ENCODE peak calls at places on chromosomes 6 and 20, in nine cellular contexts. I is GM23248, V is NCI-H1092 treated with DMSO at 0.1 percent for 48 hours, K is breast epithelium, X is endothelial cell, R is pons, N is AG08395, L is progenitor cell of endocrine pancreas, T is HT1080. F is an unnamed sample.
A peak's percentile ranks its signal among the peaks of the same experiment; 100 is the strongest.

GRCh38 chr6:1596088-1596852 is 13.4 kb upstream of the FOXC1 start:
- DNase-seq in R (peak; percentile 42), K (peak; percentile 82), T (peak; percentile 41), V (peak; percentile 20), N (peak; percentile 75), I (peak; percentile 62), L (peak; percentile 65), X (peak; percentile 76), F (peak; percentile 86)

GRCh38 chr6:128899651-128900050 is 16.7 kb downstream of the LAMA2 start:
- DNase-seq in N (peak; percentile 47), X (no peak), R (no peak), V (no peak), I (peak; percentile 58), L (no peak), T (no peak), K (no peak), F (no peak)

GRCh38 chr6:4637691-4638433 is 138.3 kb upstream of the CDYL start:
- DNase-seq in I (peak; percentile 86), L (no peak), T (peak; percentile 84), R (no peak), X (no peak), V (no peak), K (no peak), N (peak; percentile 67), F (no peak)

GRCh38 chr6:142763205-142763604 is 181.8 kb downstream of the HIVEP2 start:
- DNase-seq in N (peak; percentile 67), K (no peak), V (no peak), X (no peak), T (peak; percentile 81), I (peak; percentile 89), L (no peak), R (no peak), F (no peak)

GRCh38 chr6:169162968-169163903 is 90.4 kb downstream of the THBS2 start:
- DNase-seq in N (peak; percentile 97), L (no peak), R (no peak), T (peak; percentile 97), X (no peak), V (no peak), K (no peak), I (peak; percentile 99), F (peak; percentile 30)

GRCh38 chr20:53527196-53527595 is 66.4 kb downstream of the ZNF217 start:
- DNase-seq in T (no peak), L (no peak), I (no peak), R (no peak), N (peak; percentile 31), X (no peak), V (no peak), K (no peak), F (no peak)

GRCh38 chr20:15220009-15220656 is 882.7 kb upstream of the FLRT3 start:
- DNase-seq in I (peak; percentile 54), N (peak; percentile 27), K (no peak), L (no peak), V (no peak), T (peak; percentile 45), X (no peak), R (no peak), F (no peak)

GRCh38 chr6:137033828-137034227 is 10.9 kb downstream of the IL20RA start:
- DNase-seq in V (no peak), I (no peak), N (no peak), T (peak; percentile 84), R (no peak), K (no peak), X (no peak), L (no peak), F (no peak)

GRCh38 chr20:4038047-4038459 is 22.7 kb upstream of the RNF24 start:
- DNase-seq in X (no peak), V (no peak), K (peak; percentile 56), N (peak; percentile 92), I (peak; percentile 87), L (no peak), T (peak; percentile 54), R (peak; percentile 47), F (peak; percentile 62)

GRCh38 chr20:38076548-38076947 is 43.0 kb downstream of the RPRD1B start:
- DNase-seq in R (no peak), K (no peak), T (no peak), X (no peak), I (no peak), V (no peak), N (no peak), L (no peak), F (no peak)

GRCh38 chr6:56268266-56268665 is 20.9 kb upstream of the COL21A1 start:
- DNase-seq in V (no peak), R (no peak), X (no peak), I (no peak), K (no peak), N (no peak), T (peak; percentile 60), L (no peak), F (no peak)

GRCh38 chr6:166152660-166153059 is 15.0 kb downstream of the TBXT start:
- DNase-seq in L (no peak), R (no peak), N (no peak), X (no peak), T (no peak), I (no peak), V (no peak), K (no peak), F (no peak)

GRCh38 chr6:6845603-6846002 is 257.1 kb downstream of the LY86 start:
- DNase-seq in R (no peak), N (no peak), K (no peak), I (no peak), X (no peak), L (no peak), T (no peak), V (no peak), F (no peak)

GRCh38 chr6:23027281-23027680 is 457.9 kb downstream of the HDGFL1 start:
- DNase-seq in R (peak; percentile 98), N (no peak), V (no peak), K (no peak), T (no peak), L (no peak), I (no peak), X (no peak), F (no peak)